ENCODE peak calls at places on chromosomes 16 and 17, in ten cellular contexts. One of them, this sample, is unnamed.

GRCh38 chr16:12767897-12768296 is 35.8 kb downstream of the CPPED1 start:
- DNase-seq in uterus: no peak
- DNase-seq in lower leg skin: no peak
- DNase-seq in esophagus squamous epithelium: no peak
- DNase-seq in H1: no peak
- DNase-seq in GM12892: no peak
- DNase-seq in stomach: no peak
- DNase-seq in prostate gland: no peak
- DNase-seq in A549: no peak
- DNase-seq in H54: no peak
- DNase-seq in this sample: no peak

GRCh38 chr17:49952209-49952911 is 16.6 kb upstream of the DLX4 start:
- DNase-seq in stomach: peak
- DNase-seq in esophagus squamous epithelium: no peak
- DNase-seq in uterus: peak
- DNase-seq in H54: peak
- DNase-seq in H1: peak
- DNase-seq in A549: peak
- DNase-seq in lower leg skin: peak
- DNase-seq in prostate gland: peak
- DNase-seq in GM12892: peak
- DNase-seq in this sample: peak

GRCh38 chr17:49583889-49584288 is 8.2 kb downstream of the NXPH3 start:
- DNase-seq in uterus: no peak
- DNase-seq in H54: no peak
- DNase-seq in esophagus squamous epithelium: no peak
- DNase-seq in prostate gland: no peak
- DNase-seq in GM12892: no peak
- DNase-seq in stomach: no peak
- DNase-seq in A549: no peak
- DNase-seq in lower leg skin: no peak
- DNase-seq in H1: no peak
- DNase-seq in this sample: no peak

GRCh38 chr17:36117505-36118382 is 14.1 kb downstream of the CCL4 start:
- DNase-seq in A549: no peak
- DNase-seq in esophagus squamous epithelium: no peak
- DNase-seq in H54: no peak
- DNase-seq in lower leg skin: no peak
- DNase-seq in GM12892: no peak
- DNase-seq in prostate gland: no peak
- DNase-seq in stomach: no peak
- DNase-seq in H1: no peak
- DNase-seq in uterus: no peak
- DNase-seq in this sample: no peak

GRCh38 chr17:39461911-39462641 is 790 bp downstream of the CDK12 start:
- DNase-seq in prostate gland: peak
- DNase-seq in lower leg skin: peak
- DNase-seq in H1: peak
- DNase-seq in GM12892: no peak
- DNase-seq in stomach: peak
- DNase-seq in A549: no peak
- DNase-seq in H54: peak
- DNase-seq in esophagus squamous epithelium: no peak
- DNase-seq in uterus: peak
- DNase-seq in this sample: peak

GRCh38 chr16:47079883-47080282 is 63.9 kb downstream of the NETO2 start:
- DNase-seq in H1: no peak
- DNase-seq in esophagus squamous epithelium: no peak
- DNase-seq in prostate gland: no peak
- DNase-seq in H54: no peak
- DNase-seq in A549: no peak
- DNase-seq in GM12892: no peak
- DNase-seq in stomach: no peak
- DNase-seq in lower leg skin: no peak
- DNase-seq in uterus: no peak
- DNase-seq in this sample: no peak

GRCh38 chr17:45363498-45363897 is 46.7 kb upstream of the MAP3K14 start:
- DNase-seq in A549: no peak
- DNase-seq in lower leg skin: no peak
- DNase-seq in stomach: no peak
- DNase-seq in esophagus squamous epithelium: no peak
- DNase-seq in prostate gland: no peak
- DNase-seq in H1: no peak
- DNase-seq in GM12892: no peak
- DNase-seq in H54: no peak
- DNase-seq in uterus: no peak
- DNase-seq in this sample: no peak

GRCh38 chr16:86307518-86307903 is 202.8 kb upstream of the FOXF1 start:
- DNase-seq in stomach: no peak
- DNase-seq in esophagus squamous epithelium: no peak
- DNase-seq in H54: no peak
- DNase-seq in GM12892: no peak
- DNase-seq in H1: no peak
- DNase-seq in prostate gland: no peak
- DNase-seq in uterus: no peak
- DNase-seq in A549: peak
- DNase-seq in lower leg skin: no peak
- DNase-seq in this sample: no peak

DNA sequence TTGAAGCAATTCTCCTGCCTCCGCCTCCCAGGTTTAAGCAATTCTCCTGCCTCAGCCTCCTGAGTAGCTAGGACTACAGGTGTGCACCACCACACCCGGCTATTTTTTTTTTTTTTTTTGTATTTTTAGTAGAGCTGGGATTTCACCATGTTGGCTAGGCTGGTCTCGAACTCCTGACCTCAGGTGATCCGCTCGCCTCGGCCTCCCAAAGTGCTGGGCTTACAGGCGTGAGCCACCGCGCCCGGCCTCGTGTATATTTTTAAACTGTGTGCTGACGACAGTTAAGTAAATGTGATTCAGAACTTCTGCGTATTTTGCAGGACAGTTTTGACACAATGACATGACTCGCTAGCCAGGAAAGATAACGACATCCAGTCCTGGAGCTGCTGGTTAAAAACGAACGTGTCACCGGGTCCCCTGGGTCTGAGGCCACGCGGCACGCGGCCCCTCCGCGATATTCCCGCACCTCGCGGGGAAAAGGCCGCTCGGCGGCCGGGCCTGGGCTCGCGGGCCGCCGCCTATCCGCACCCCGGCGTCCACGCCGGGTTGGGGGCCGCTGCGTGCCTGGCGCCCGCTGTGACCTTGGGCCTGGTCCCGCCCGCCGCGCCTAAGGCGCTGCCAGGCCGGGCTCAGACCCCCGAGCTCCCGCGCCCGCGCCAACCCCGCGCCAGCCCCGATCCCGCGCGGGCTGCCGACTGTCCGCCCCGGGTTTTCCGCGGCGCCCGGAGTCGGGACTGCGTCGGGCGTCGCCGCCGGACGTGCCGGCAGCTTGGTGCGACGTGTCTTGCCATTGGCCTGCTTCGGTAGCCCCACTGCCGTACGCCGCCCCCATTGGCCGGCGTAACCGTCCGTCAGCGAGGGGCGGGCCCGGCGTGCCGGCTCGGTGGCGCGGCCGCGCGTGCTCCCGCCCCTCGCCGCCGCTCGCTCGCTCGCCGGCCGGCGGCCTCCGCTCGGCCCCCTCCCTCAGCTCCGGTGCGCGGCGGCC is at the start of gene FOXK2:
- DNase-seq in uterus: peak
- DNase-seq in H54: peak
- DNase-seq in lower leg skin: peak
- DNase-seq in esophagus squamous epithelium: peak
- DNase-seq in stomach: peak
- DNase-seq in GM12892: peak
- DNase-seq in H1: peak
- DNase-seq in A549: peak
- DNase-seq in prostate gland: peak
- DNase-seq in this sample: peak
- TF ChIP-seq POLR2A in uterus: peak
- TF ChIP-seq POLR2A in H54: peak
- TF ChIP-seq POLR2A in lower leg skin: no peak
- TF ChIP-seq POLR2A in esophagus squamous epithelium: no peak
- TF ChIP-seq POLR2A in stomach: no peak
- TF ChIP-seq POLR2A in GM12892: peak
- TF ChIP-seq POLR2A in H1: peak
- TF ChIP-seq POLR2A in A549: peak
- TF ChIP-seq POLR2A in prostate gland: peak
- TF ChIP-seq POLR2A in this sample: peak

DNA sequence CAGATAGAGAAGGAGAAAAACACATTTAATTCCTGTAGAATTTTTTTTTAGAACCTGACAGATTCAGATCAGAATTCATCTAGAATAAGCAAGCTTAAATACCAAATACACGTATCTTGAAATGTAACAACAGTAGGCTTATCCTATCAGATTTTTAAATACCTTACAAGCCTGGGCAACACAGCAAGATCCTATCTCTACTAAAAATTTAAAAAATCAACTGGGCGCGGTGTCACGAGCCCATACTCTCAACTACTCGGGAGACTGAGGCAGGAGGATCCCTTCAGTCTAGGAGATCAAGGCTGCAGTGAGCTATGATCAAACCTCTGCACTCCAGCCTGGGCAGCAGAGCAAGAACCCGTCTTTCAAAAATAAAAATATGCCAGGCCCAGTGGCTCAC is 13.5 kb downstream of the ACOX1 start:
- DNase-seq in esophagus squamous epithelium: no peak
- DNase-seq in stomach: no peak
- DNase-seq in lower leg skin: no peak
- DNase-seq in H54: no peak
- DNase-seq in GM12892: no peak
- DNase-seq in A549: no peak
- DNase-seq in uterus: no peak
- DNase-seq in prostate gland: no peak
- DNase-seq in H1: no peak
- DNase-seq in this sample: no peak
- TF ChIP-seq POLR2A in esophagus squamous epithelium: no peak
- TF ChIP-seq POLR2A in stomach: no peak
- TF ChIP-seq POLR2A in lower leg skin: no peak
- TF ChIP-seq POLR2A in H54: no peak
- TF ChIP-seq POLR2A in GM12892: no peak
- TF ChIP-seq POLR2A in A549: no peak
- TF ChIP-seq POLR2A in uterus: no peak
- TF ChIP-seq POLR2A in prostate gland: no peak
- TF ChIP-seq POLR2A in H1: no peak
- TF ChIP-seq POLR2A in this sample: no peak

GRCh38 chr16:17847234-17847795 is 376.6 kb upstream of the XYLT1 start:
- DNase-seq in uterus: no peak
- DNase-seq in lower leg skin: no peak
- DNase-seq in GM12892: no peak
- DNase-seq in A549: no peak
- DNase-seq in esophagus squamous epithelium: no peak
- DNase-seq in prostate gland: no peak
- DNase-seq in H54: no peak
- DNase-seq in H1: no peak
- DNase-seq in stomach: no peak
- DNase-seq in this sample: no peak

GRCh38 chr16:17846030-17846429 is 375.3 kb upstream of the XYLT1 start:
- DNase-seq in stomach: no peak
- DNase-seq in uterus: no peak
- DNase-seq in prostate gland: no peak
- DNase-seq in A549: no peak
- DNase-seq in esophagus squamous epithelium: no peak
- DNase-seq in lower leg skin: no peak
- DNase-seq in GM12892: no peak
- DNase-seq in H54: no peak
- DNase-seq in H1: no peak
- DNase-seq in this sample: no peak

GRCh38 chr16:17853958-17854357 is 383.2 kb upstream of the XYLT1 start:
- DNase-seq in H54: no peak
- DNase-seq in GM12892: no peak
- DNase-seq in A549: no peak
- DNase-seq in stomach: no peak
- DNase-seq in uterus: no peak
- DNase-seq in lower leg skin: no peak
- DNase-seq in H1: no peak
- DNase-seq in prostate gland: no peak
- DNase-seq in esophagus squamous epithelium: no peak
- DNase-seq in this sample: no peak

GRCh38 chr16:17852977-17853702 is 382.4 kb upstream of the XYLT1 start:
- DNase-seq in H54: no peak
- DNase-seq in H1: no peak
- DNase-seq in stomach: no peak
- DNase-seq in esophagus squamous epithelium: no peak
- DNase-seq in lower leg skin: no peak
- DNase-seq in GM12892: no peak
- DNase-seq in uterus: no peak
- DNase-seq in prostate gland: no peak
- DNase-seq in A549: no peak
- DNase-seq in this sample: no peak

DNA sequence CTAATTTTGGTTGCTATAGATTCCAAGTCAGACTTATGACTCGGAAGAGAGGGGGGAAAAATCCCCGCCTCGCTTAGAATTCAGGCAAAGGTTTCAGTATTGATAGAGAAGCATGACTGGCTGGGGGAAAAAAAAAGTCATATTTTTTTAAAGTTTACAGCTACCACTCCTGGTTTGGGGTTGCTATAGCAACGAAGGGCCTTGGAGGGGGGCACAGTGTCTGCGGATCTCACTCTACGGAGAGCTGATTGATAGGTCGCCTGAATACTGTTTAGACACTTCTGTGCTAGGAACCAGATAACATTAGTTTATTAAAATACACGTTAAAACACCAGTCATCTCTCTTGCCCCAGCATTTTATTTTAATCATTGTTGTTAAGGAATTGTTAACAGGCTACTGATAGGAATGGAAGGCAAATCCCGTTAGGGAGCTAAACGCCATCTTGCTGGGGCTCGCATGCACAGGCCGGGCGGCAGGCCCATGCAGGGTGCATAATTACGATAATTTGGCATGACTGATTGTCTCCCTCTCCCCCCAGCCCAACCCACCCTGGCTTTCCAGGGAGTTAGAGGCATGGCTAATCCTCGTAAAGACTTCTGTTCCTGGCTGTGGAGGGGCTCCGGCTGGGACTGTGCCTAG is 380.0 kb upstream of the XYLT1 start:
- DNase-seq in prostate gland: no peak
- DNase-seq in GM12892: no peak
- DNase-seq in H54: no peak
- DNase-seq in A549: no peak
- DNase-seq in H1: no peak
- DNase-seq in stomach: no peak
- DNase-seq in lower leg skin: no peak
- DNase-seq in esophagus squamous epithelium: no peak
- DNase-seq in uterus: no peak
- DNase-seq in this sample: no peak
- TF ChIP-seq POLR2A in prostate gland: no peak
- TF ChIP-seq POLR2A in GM12892: no peak
- TF ChIP-seq POLR2A in H54: no peak
- TF ChIP-seq POLR2A in A549: no peak
- TF ChIP-seq POLR2A in H1: no peak
- TF ChIP-seq POLR2A in stomach: no peak
- TF ChIP-seq POLR2A in lower leg skin: no peak
- TF ChIP-seq POLR2A in esophagus squamous epithelium: no peak
- TF ChIP-seq POLR2A in uterus: no peak
- TF ChIP-seq POLR2A in this sample: no peak

DNA sequence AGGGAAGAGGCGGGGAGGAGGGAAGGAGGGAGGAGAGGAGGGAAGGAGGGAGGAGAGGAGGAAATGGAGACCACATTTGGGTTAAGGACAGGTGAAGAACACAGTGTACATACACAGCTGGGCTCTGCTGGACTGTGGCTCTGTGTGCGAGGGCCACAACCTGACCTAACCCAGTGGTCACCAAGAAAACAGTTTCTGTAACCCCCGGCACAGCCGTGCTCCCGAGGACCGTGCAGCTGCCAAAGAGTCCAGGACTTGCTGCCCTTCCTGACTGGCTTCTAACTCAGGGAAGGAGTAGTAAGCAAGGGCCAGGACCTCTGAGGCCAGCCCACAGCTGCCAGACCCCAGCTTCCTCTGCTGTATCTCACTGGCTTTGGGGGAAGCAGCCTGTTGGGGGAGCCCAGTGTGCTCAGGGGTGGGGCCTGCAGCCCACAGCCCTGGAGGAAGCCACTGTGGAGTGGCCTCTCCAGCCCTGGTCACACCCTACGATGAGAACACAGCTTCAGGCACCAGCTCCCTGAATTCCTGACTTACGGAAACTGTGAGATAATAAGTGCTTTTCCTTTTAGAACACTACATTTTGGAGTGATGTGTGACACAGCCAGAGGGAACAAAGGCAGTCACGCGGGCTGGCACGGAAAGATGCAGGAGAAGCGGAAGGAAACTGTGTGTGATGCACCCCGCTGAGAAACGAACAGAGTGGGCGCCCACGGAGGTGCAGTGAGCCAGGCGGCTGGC is 32.3 kb downstream of the SLC7A5 start:
- DNase-seq in prostate gland: no peak
- DNase-seq in esophagus squamous epithelium: no peak
- DNase-seq in lower leg skin: no peak
- DNase-seq in uterus: no peak
- DNase-seq in A549: no peak
- DNase-seq in H1: no peak
- DNase-seq in H54: no peak
- DNase-seq in stomach: no peak
- DNase-seq in GM12892: no peak
- DNase-seq in this sample: no peak
- TF ChIP-seq POLR2A in prostate gland: no peak
- TF ChIP-seq POLR2A in esophagus squamous epithelium: no peak
- TF ChIP-seq POLR2A in lower leg skin: no peak
- TF ChIP-seq POLR2A in uterus: no peak
- TF ChIP-seq POLR2A in A549: no peak
- TF ChIP-seq POLR2A in H1: no peak
- TF ChIP-seq POLR2A in H54: no peak
- TF ChIP-seq POLR2A in stomach: no peak
- TF ChIP-seq POLR2A in GM12892: no peak
- TF ChIP-seq POLR2A in this sample: no peak